ENCODE peak calls at places on chromosome 1, in eight cellular contexts. One of them, this sample, is unnamed.
A peak's percentile ranks its signal among the peaks of the same experiment; 100 is the strongest.

GRCh38 chr1:26337625-26338024 is 16.3 kb downstream of the CRYBG2 start:
- DNase-seq in tibial nerve: no peak
- DNase-seq in progenitor cell of endocrine pancreas: no peak
- DNase-seq in BJ: no peak
- DNase-seq in HFF-Myc: no peak
- DNase-seq in AG04450: no peak
- DNase-seq in astrocyte of the spinal cord: no peak
- DNase-seq in right lobe of liver: no peak
- DNase-seq in this sample: no peak

GRCh38 chr1:186404454-186405051 is 28.9 kb downstream of the ODR4 start:
- DNase-seq in tibial nerve: no peak
- DNase-seq in progenitor cell of endocrine pancreas: no peak
- DNase-seq in BJ: no peak
- DNase-seq in HFF-Myc: peak; percentile 67
- DNase-seq in AG04450: peak; percentile 11
- DNase-seq in astrocyte of the spinal cord: peak; percentile 46
- DNase-seq in right lobe of liver: no peak
- DNase-seq in this sample: peak; percentile 32

GRCh38 chr1:67314696-67315095 is 7.0 kb downstream of the IL12RB2 start:
- DNase-seq in tibial nerve: no peak
- DNase-seq in progenitor cell of endocrine pancreas: no peak
- DNase-seq in BJ: no peak
- DNase-seq in HFF-Myc: no peak
- DNase-seq in AG04450: no peak
- DNase-seq in astrocyte of the spinal cord: no peak
- DNase-seq in right lobe of liver: no peak
- DNase-seq in this sample: no peak

GRCh38 chr1:47424336-47424982 is 8.4 kb downstream of the FOXE3 start:
- DNase-seq in tibial nerve: no peak
- DNase-seq in progenitor cell of endocrine pancreas: no peak
- DNase-seq in BJ: no peak
- DNase-seq in HFF-Myc: no peak
- DNase-seq in AG04450: no peak
- DNase-seq in astrocyte of the spinal cord: peak; percentile 46
- DNase-seq in right lobe of liver: no peak
- DNase-seq in this sample: no peak

GRCh38 chr1:205434738-205435137 is 12.9 kb upstream of the LEMD1 start:
- DNase-seq in tibial nerve: no peak
- DNase-seq in progenitor cell of endocrine pancreas: no peak
- DNase-seq in BJ: no peak
- DNase-seq in HFF-Myc: no peak
- DNase-seq in AG04450: no peak
- DNase-seq in astrocyte of the spinal cord: no peak
- DNase-seq in right lobe of liver: no peak
- DNase-seq in this sample: no peak

GRCh38 chr1:214446772-214447556 is 104.4 kb downstream of the PTPN14 start:
- DNase-seq in tibial nerve: no peak
- DNase-seq in progenitor cell of endocrine pancreas: peak; percentile 41
- DNase-seq in BJ: peak; percentile 62
- DNase-seq in HFF-Myc: peak; percentile 93
- DNase-seq in AG04450: peak; percentile 71
- DNase-seq in astrocyte of the spinal cord: peak; percentile 97
- DNase-seq in right lobe of liver: no peak
- DNase-seq in this sample: peak; percentile 46

GRCh38 chr1:36988311-36988710 is 46.0 kb downstream of the GRIK3 start:
- DNase-seq in tibial nerve: no peak
- DNase-seq in progenitor cell of endocrine pancreas: no peak
- DNase-seq in BJ: no peak
- DNase-seq in HFF-Myc: no peak
- DNase-seq in AG04450: no peak
- DNase-seq in astrocyte of the spinal cord: no peak
- DNase-seq in right lobe of liver: no peak
- DNase-seq in this sample: no peak

GRCh38 chr1:39899611-39900538 is 1.8 kb downstream of the MYCL start:
- DNase-seq in tibial nerve: no peak
- DNase-seq in progenitor cell of endocrine pancreas: no peak
- DNase-seq in BJ: no peak
- DNase-seq in HFF-Myc: no peak
- DNase-seq in AG04450: no peak
- DNase-seq in astrocyte of the spinal cord: no peak
- DNase-seq in right lobe of liver: no peak
- DNase-seq in this sample: no peak

GRCh38 chr1:206744683-206745082 is 25.9 kb upstream of the IL19 start:
- DNase-seq in tibial nerve: no peak
- DNase-seq in progenitor cell of endocrine pancreas: no peak
- DNase-seq in BJ: no peak
- DNase-seq in HFF-Myc: no peak
- DNase-seq in AG04450: no peak
- DNase-seq in astrocyte of the spinal cord: no peak
- DNase-seq in right lobe of liver: no peak
- DNase-seq in this sample: no peak

GRCh38 chr1:14954210-14954609 is 199.3 kb upstream of the TMEM51 start:
- DNase-seq in tibial nerve: no peak
- DNase-seq in progenitor cell of endocrine pancreas: no peak
- DNase-seq in BJ: no peak
- DNase-seq in HFF-Myc: no peak
- DNase-seq in AG04450: no peak
- DNase-seq in astrocyte of the spinal cord: no peak
- DNase-seq in right lobe of liver: no peak
- DNase-seq in this sample: no peak

GRCh38 chr1:168138134-168138533 is 1.4 kb upstream of the GPR161 start:
- DNase-seq in tibial nerve: no peak
- DNase-seq in progenitor cell of endocrine pancreas: no peak
- DNase-seq in BJ: no peak
- DNase-seq in HFF-Myc: no peak
- DNase-seq in AG04450: no peak
- DNase-seq in astrocyte of the spinal cord: no peak
- DNase-seq in right lobe of liver: no peak
- DNase-seq in this sample: no peak

GRCh38 chr1:101131239-101131924 is 105.4 kb upstream of the S1PR1 start:
- DNase-seq in tibial nerve: no peak
- DNase-seq in progenitor cell of endocrine pancreas: no peak
- DNase-seq in BJ: no peak
- DNase-seq in HFF-Myc: no peak
- DNase-seq in AG04450: no peak
- DNase-seq in astrocyte of the spinal cord: no peak
- DNase-seq in right lobe of liver: no peak
- DNase-seq in this sample: no peak

GRCh38 chr1:94660994-94661393 is 119.4 kb upstream of the F3 start:
- DNase-seq in tibial nerve: no peak
- DNase-seq in progenitor cell of endocrine pancreas: no peak
- DNase-seq in BJ: no peak
- DNase-seq in HFF-Myc: no peak
- DNase-seq in AG04450: no peak
- DNase-seq in astrocyte of the spinal cord: no peak
- DNase-seq in right lobe of liver: no peak
- DNase-seq in this sample: no peak

GRCh38 chr1:150072959-150073358 is 5.4 kb downstream of the VPS45 start:
- DNase-seq in tibial nerve: no peak
- DNase-seq in progenitor cell of endocrine pancreas: no peak
- DNase-seq in BJ: no peak
- DNase-seq in HFF-Myc: no peak
- DNase-seq in AG04450: no peak
- DNase-seq in astrocyte of the spinal cord: peak; percentile 33
- DNase-seq in right lobe of liver: no peak
- DNase-seq in this sample: no peak

GRCh38 chr1:224245188-224245587 is 62.1 kb downstream of the DEGS1 start:
- DNase-seq in tibial nerve: peak; percentile 44
- DNase-seq in progenitor cell of endocrine pancreas: no peak
- DNase-seq in BJ: no peak
- DNase-seq in HFF-Myc: peak; percentile 35
- DNase-seq in AG04450: no peak
- DNase-seq in astrocyte of the spinal cord: peak; percentile 24
- DNase-seq in right lobe of liver: peak; percentile 77
- DNase-seq in this sample: peak; percentile 20

GRCh38 chr1:7703321-7704213 is 67.5 kb upstream of the VAMP3 start:
- DNase-seq in tibial nerve: no peak
- DNase-seq in progenitor cell of endocrine pancreas: peak; percentile 48
- DNase-seq in BJ: no peak
- DNase-seq in HFF-Myc: no peak
- DNase-seq in AG04450: no peak
- DNase-seq in astrocyte of the spinal cord: no peak
- DNase-seq in right lobe of liver: no peak
- DNase-seq in this sample: no peak

GRCh38 chr1:172351761-172352161 is 68.7 kb upstream of the C1orf105 start:
- DNase-seq in tibial nerve: no peak
- DNase-seq in progenitor cell of endocrine pancreas: no peak
- DNase-seq in BJ: no peak
- DNase-seq in HFF-Myc: peak; percentile 59
- DNase-seq in AG04450: peak; percentile 32
- DNase-seq in astrocyte of the spinal cord: peak; percentile 68
- DNase-seq in right lobe of liver: no peak
- DNase-seq in this sample: no peak

GRCh38 chr1:31936966-31937299 is 1.2 kb downstream of the PTP4A2 start:
- DNase-seq in tibial nerve: no peak
- DNase-seq in progenitor cell of endocrine pancreas: no peak
- DNase-seq in BJ: no peak
- DNase-seq in HFF-Myc: no peak
- DNase-seq in AG04450: no peak
- DNase-seq in astrocyte of the spinal cord: no peak
- DNase-seq in right lobe of liver: no peak
- DNase-seq in this sample: no peak

GRCh38 chr1:31939484-31940329 is 1.5 kb upstream of the PTP4A2 start:
- DNase-seq in tibial nerve: peak; percentile 48
- DNase-seq in progenitor cell of endocrine pancreas: peak; percentile 44
- DNase-seq in BJ: peak; percentile 67
- DNase-seq in HFF-Myc: peak; percentile 84
- DNase-seq in AG04450: peak; percentile 65
- DNase-seq in astrocyte of the spinal cord: peak; percentile 92
- DNase-seq in right lobe of liver: peak; percentile 61
- DNase-seq in this sample: peak; percentile 31

GRCh38 chr1:31936278-31936965 is 1.7 kb downstream of the PTP4A2 start:
- DNase-seq in tibial nerve: no peak
- DNase-seq in progenitor cell of endocrine pancreas: no peak
- DNase-seq in BJ: no peak
- DNase-seq in HFF-Myc: no peak
- DNase-seq in AG04450: no peak
- DNase-seq in astrocyte of the spinal cord: no peak
- DNase-seq in right lobe of liver: no peak
- DNase-seq in this sample: no peak

GRCh38 chr1:31937300-31938183 is 626 bp downstream of the PTP4A2 start:
- DNase-seq in tibial nerve: peak; percentile 61
- DNase-seq in progenitor cell of endocrine pancreas: peak; percentile 56
- DNase-seq in BJ: no peak
- DNase-seq in HFF-Myc: no peak
- DNase-seq in AG04450: no peak
- DNase-seq in astrocyte of the spinal cord: peak; percentile 69
- DNase-seq in right lobe of liver: peak; percentile 81
- DNase-seq in this sample: peak; percentile 41

GRCh38 chr1:31938184-31938975 is at the start of gene PTP4A2:
- DNase-seq in tibial nerve: peak; percentile 79
- DNase-seq in progenitor cell of endocrine pancreas: peak; percentile 92
- DNase-seq in BJ: peak; percentile 49
- DNase-seq in HFF-Myc: peak; percentile 79
- DNase-seq in AG04450: peak; percentile 76
- DNase-seq in astrocyte of the spinal cord: peak; percentile 94
- DNase-seq in right lobe of liver: peak; percentile 97
- DNase-seq in this sample: peak; percentile 86
- TF ChIP-seq CTCF in tibial nerve: peak; percentile 88
- TF ChIP-seq CTCF in progenitor cell of endocrine pancreas: peak; percentile 70
- TF ChIP-seq CTCF in BJ: no peak
- TF ChIP-seq CTCF in HFF-Myc: peak; percentile 6
- TF ChIP-seq CTCF in AG04450: peak; percentile 19
- TF ChIP-seq CTCF in astrocyte of the spinal cord: peak; percentile 34
- TF ChIP-seq CTCF in right lobe of liver: peak; percentile 86
- TF ChIP-seq CTCF in this sample: no peak

GRCh38 chr1:201483373-201483949 is 14.5 kb upstream of the PHLDA3 start:
- DNase-seq in tibial nerve: no peak
- DNase-seq in progenitor cell of endocrine pancreas: no peak
- DNase-seq in BJ: no peak
- DNase-seq in HFF-Myc: no peak
- DNase-seq in AG04450: no peak
- DNase-seq in astrocyte of the spinal cord: no peak
- DNase-seq in right lobe of liver: no peak
- DNase-seq in this sample: no peak

GRCh38 chr1:201488817-201489581 is 17.9 kb downstream of the CSRP1 start:
- DNase-seq in tibial nerve: peak; percentile 61
- DNase-seq in progenitor cell of endocrine pancreas: no peak
- DNase-seq in BJ: peak; percentile 89
- DNase-seq in HFF-Myc: peak; percentile 82
- DNase-seq in AG04450: peak; percentile 78
- DNase-seq in astrocyte of the spinal cord: peak; percentile 95
- DNase-seq in right lobe of liver: peak; percentile 90
- DNase-seq in this sample: peak; percentile 85

GRCh38 chr1:201485184-201485774 is 16.3 kb upstream of the PHLDA3 start:
- DNase-seq in tibial nerve: no peak
- DNase-seq in progenitor cell of endocrine pancreas: no peak
- DNase-seq in BJ: no peak
- DNase-seq in HFF-Myc: no peak
- DNase-seq in AG04450: no peak
- DNase-seq in astrocyte of the spinal cord: no peak
- DNase-seq in right lobe of liver: no peak
- DNase-seq in this sample: no peak

GRCh38 chr1:201487742-201488141 is 18.8 kb upstream of the PHLDA3 start:
- DNase-seq in tibial nerve: no peak
- DNase-seq in progenitor cell of endocrine pancreas: no peak
- DNase-seq in BJ: no peak
- DNase-seq in HFF-Myc: no peak
- DNase-seq in AG04450: no peak
- DNase-seq in astrocyte of the spinal cord: no peak
- DNase-seq in right lobe of liver: no peak
- DNase-seq in this sample: no peak

DNA sequence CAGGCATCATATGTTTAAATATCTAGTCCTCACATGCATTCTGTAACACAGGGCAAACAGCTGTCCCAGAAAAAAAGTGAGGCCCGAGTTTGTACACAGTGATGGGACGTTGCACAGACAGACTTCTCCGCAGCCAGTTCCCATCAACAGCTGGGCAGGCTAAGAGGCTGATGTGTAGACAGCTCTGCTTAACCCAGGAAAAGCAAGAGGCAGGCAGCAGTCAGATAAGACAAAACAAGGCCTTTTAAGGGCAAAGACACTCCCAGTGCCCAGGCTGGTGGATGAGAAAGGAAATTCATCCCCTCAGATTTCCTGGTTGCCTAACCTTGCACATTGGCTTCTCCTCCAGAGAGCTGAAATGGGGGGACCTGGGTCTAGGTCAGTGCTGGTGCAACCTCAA is 17.2 kb upstream of the PHLDA3 start:
- DNase-seq in tibial nerve: no peak
- DNase-seq in progenitor cell of endocrine pancreas: no peak
- DNase-seq in BJ: no peak
- DNase-seq in HFF-Myc: no peak
- DNase-seq in AG04450: no peak
- DNase-seq in astrocyte of the spinal cord: no peak
- DNase-seq in right lobe of liver: no peak
- DNase-seq in this sample: no peak
- TF ChIP-seq CTCF in tibial nerve: no peak
- TF ChIP-seq CTCF in progenitor cell of endocrine pancreas: no peak
- TF ChIP-seq CTCF in BJ: no peak
- TF ChIP-seq CTCF in HFF-Myc: no peak
- TF ChIP-seq CTCF in AG04450: no peak
- TF ChIP-seq CTCF in astrocyte of the spinal cord: no peak
- TF ChIP-seq CTCF in right lobe of liver: no peak
- TF ChIP-seq CTCF in this sample: no peak

GRCh38 chr1:27725374-27726172 is at the start of gene FAM76A:
- DNase-seq in tibial nerve: peak; percentile 99
- DNase-seq in progenitor cell of endocrine pancreas: peak; percentile 99
- DNase-seq in BJ: peak; percentile 94
- DNase-seq in HFF-Myc: peak; percentile 98
- DNase-seq in AG04450: peak; percentile 99
- DNase-seq in astrocyte of the spinal cord: peak; percentile 100
- DNase-seq in right lobe of liver: peak; percentile 99
- DNase-seq in this sample: peak; percentile 99
- TF ChIP-seq CTCF in tibial nerve: peak; percentile 41
- TF ChIP-seq CTCF in progenitor cell of endocrine pancreas: peak; percentile 62
- TF ChIP-seq CTCF in BJ: peak; percentile 56
- TF ChIP-seq CTCF in HFF-Myc: peak; percentile 54
- TF ChIP-seq CTCF in AG04450: peak; percentile 46
- TF ChIP-seq CTCF in astrocyte of the spinal cord: peak; percentile 51
- TF ChIP-seq CTCF in right lobe of liver: no peak
- TF ChIP-seq CTCF in this sample: peak; percentile 47

GRCh38 chr1:181104042-181104789 is 15.7 kb downstream of the IER5 start:
- DNase-seq in tibial nerve: no peak
- DNase-seq in progenitor cell of endocrine pancreas: no peak
- DNase-seq in BJ: no peak
- DNase-seq in HFF-Myc: no peak
- DNase-seq in AG04450: no peak
- DNase-seq in astrocyte of the spinal cord: no peak
- DNase-seq in right lobe of liver: no peak
- DNase-seq in this sample: no peak
- TF ChIP-seq CTCF in tibial nerve: no peak
- TF ChIP-seq CTCF in progenitor cell of endocrine pancreas: no peak
- TF ChIP-seq CTCF in BJ: no peak
- TF ChIP-seq CTCF in HFF-Myc: no peak
- TF ChIP-seq CTCF in AG04450: no peak
- TF ChIP-seq CTCF in astrocyte of the spinal cord: no peak
- TF ChIP-seq CTCF in right lobe of liver: no peak
- TF ChIP-seq CTCF in this sample: no peak